ENCODE peak calls at places on chromosomes 5 and 9, in eight cellular contexts. One of them, this sample, is unnamed.

GRCh38 chr9:15160673-15161072 is 146.3 kb downstream of the TTC39B start:
- DNase-seq in left ventricle myocardium inferior: no peak
- DNase-seq in foreskin fibroblast: peak; percentile 78
- DNase-seq in thoracic aorta: no peak
- DNase-seq in neural crest cell: no peak
- DNase-seq in psoas muscle: no peak
- DNase-seq in GM12865: no peak
- DNase-seq in cardiac fibroblast: peak; percentile 48
- DNase-seq in this sample: no peak

GRCh38 chr9:30065888-30066287 is 2318.6 kb upstream of the ACO1 start:
- DNase-seq in thoracic aorta: no peak
- DNase-seq in cardiac fibroblast: no peak
- DNase-seq in psoas muscle: no peak
- DNase-seq in neural crest cell: no peak
- DNase-seq in left ventricle myocardium inferior: no peak
- DNase-seq in foreskin fibroblast: no peak
- DNase-seq in GM12865: no peak
- DNase-seq in this sample: no peak

GRCh38 chr9:93080406-93080805 is 15.6 kb upstream of the CARD19 start:
- DNase-seq in neural crest cell: no peak
- DNase-seq in GM12865: no peak
- DNase-seq in cardiac fibroblast: no peak
- DNase-seq in thoracic aorta: no peak
- DNase-seq in foreskin fibroblast: no peak
- DNase-seq in left ventricle myocardium inferior: no peak
- DNase-seq in psoas muscle: no peak
- DNase-seq in this sample: no peak

GRCh38 chr9:115814081-115814480 is 339.5 kb upstream of the PAPPA start:
- DNase-seq in psoas muscle: no peak
- DNase-seq in cardiac fibroblast: no peak
- DNase-seq in foreskin fibroblast: no peak
- DNase-seq in GM12865: no peak
- DNase-seq in left ventricle myocardium inferior: no peak
- DNase-seq in thoracic aorta: no peak
- DNase-seq in neural crest cell: no peak
- DNase-seq in this sample: no peak

GRCh38 chr9:34124103-34124502 is 2.4 kb downstream of the DCAF12 start:
- DNase-seq in thoracic aorta: no peak
- DNase-seq in neural crest cell: no peak
- DNase-seq in cardiac fibroblast: no peak
- DNase-seq in psoas muscle: no peak
- DNase-seq in foreskin fibroblast: no peak
- DNase-seq in GM12865: peak; percentile 16
- DNase-seq in left ventricle myocardium inferior: no peak
- DNase-seq in this sample: no peak

GRCh38 chr5:118592678-118593328 is 395.5 kb downstream of the DTWD2 start:
- DNase-seq in foreskin fibroblast: no peak
- DNase-seq in cardiac fibroblast: no peak
- DNase-seq in left ventricle myocardium inferior: no peak
- DNase-seq in GM12865: peak; percentile 18
- DNase-seq in neural crest cell: no peak
- DNase-seq in thoracic aorta: no peak
- DNase-seq in psoas muscle: no peak
- DNase-seq in this sample: no peak

GRCh38 chr5:96088676-96089075 is 127.0 kb upstream of the ELL2 start:
- DNase-seq in psoas muscle: no peak
- DNase-seq in neural crest cell: no peak
- DNase-seq in left ventricle myocardium inferior: no peak
- DNase-seq in thoracic aorta: no peak
- DNase-seq in cardiac fibroblast: no peak
- DNase-seq in foreskin fibroblast: no peak
- DNase-seq in GM12865: no peak
- DNase-seq in this sample: no peak

GRCh38 chr5:63375851-63376250 is 586.4 kb downstream of the HTR1A start:
- DNase-seq in thoracic aorta: no peak
- DNase-seq in neural crest cell: no peak
- DNase-seq in GM12865: no peak
- DNase-seq in psoas muscle: no peak
- DNase-seq in left ventricle myocardium inferior: no peak
- DNase-seq in foreskin fibroblast: no peak
- DNase-seq in cardiac fibroblast: no peak
- DNase-seq in this sample: no peak

GRCh38 chr9:79764377-79764776 is 192.6 kb downstream of the TLE4 start:
- DNase-seq in left ventricle myocardium inferior: no peak
- DNase-seq in foreskin fibroblast: peak; percentile 96
- DNase-seq in psoas muscle: no peak
- DNase-seq in GM12865: no peak
- DNase-seq in thoracic aorta: no peak
- DNase-seq in cardiac fibroblast: peak; percentile 90
- DNase-seq in neural crest cell: no peak
- DNase-seq in this sample: no peak

GRCh38 chr9:18568969-18569368 is 95.0 kb downstream of the ADAMTSL1 start:
- DNase-seq in neural crest cell: no peak
- DNase-seq in foreskin fibroblast: peak; percentile 74
- DNase-seq in left ventricle myocardium inferior: no peak
- DNase-seq in thoracic aorta: no peak
- DNase-seq in cardiac fibroblast: peak; percentile 21
- DNase-seq in GM12865: no peak
- DNase-seq in psoas muscle: no peak
- DNase-seq in this sample: no peak

GRCh38 chr5:71767661-71768060 is 48.6 kb downstream of the CARTPT start:
- DNase-seq in thoracic aorta: no peak
- DNase-seq in foreskin fibroblast: peak; percentile 19
- DNase-seq in neural crest cell: no peak
- DNase-seq in GM12865: no peak
- DNase-seq in cardiac fibroblast: peak; percentile 31
- DNase-seq in psoas muscle: no peak
- DNase-seq in left ventricle myocardium inferior: no peak
- DNase-seq in this sample: no peak

GRCh38 chr5:132480546-132481242 is 9.9 kb downstream of the IRF1 start:
- DNase-seq in left ventricle myocardium inferior: no peak
- DNase-seq in foreskin fibroblast: no peak
- DNase-seq in thoracic aorta: no peak
- DNase-seq in GM12865: peak; percentile 35
- DNase-seq in neural crest cell: no peak
- DNase-seq in cardiac fibroblast: no peak
- DNase-seq in psoas muscle: no peak
- DNase-seq in this sample: no peak

DNA sequence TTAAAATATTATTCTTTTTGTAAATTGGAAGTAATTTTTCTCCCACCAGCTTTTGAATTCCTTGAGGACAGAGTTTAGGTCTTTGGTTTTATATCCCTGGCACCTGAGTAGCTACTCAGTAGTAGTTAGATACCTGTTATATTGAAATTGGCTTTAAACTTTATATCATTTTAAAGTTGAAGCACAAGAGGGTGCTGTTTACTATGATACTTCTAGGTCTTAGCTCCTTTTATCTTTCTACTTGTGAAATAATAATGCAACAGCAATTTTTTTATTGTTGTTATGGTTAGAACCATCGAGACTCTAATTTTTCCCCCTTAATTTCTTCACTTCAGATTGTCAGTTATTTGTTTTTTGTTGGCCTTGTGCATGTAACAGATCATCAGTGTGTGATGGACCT is 46.3 kb downstream of the AP3S1 start:
- DNase-seq in psoas muscle: no peak
- DNase-seq in GM12865: no peak
- DNase-seq in left ventricle myocardium inferior: no peak
- DNase-seq in neural crest cell: no peak
- DNase-seq in cardiac fibroblast: peak; percentile 59
- DNase-seq in foreskin fibroblast: peak; percentile 35
- DNase-seq in thoracic aorta: no peak
- DNase-seq in this sample: no peak
- TF ChIP-seq CTCF in psoas muscle: peak; percentile 13
- TF ChIP-seq CTCF in GM12865: no peak
- TF ChIP-seq CTCF in left ventricle myocardium inferior: peak; percentile 30
- TF ChIP-seq CTCF in neural crest cell: no peak
- TF ChIP-seq CTCF in cardiac fibroblast: peak; percentile 11
- TF ChIP-seq CTCF in foreskin fibroblast: no peak
- TF ChIP-seq CTCF in thoracic aorta: no peak
- TF ChIP-seq CTCF in this sample: no peak

DNA sequence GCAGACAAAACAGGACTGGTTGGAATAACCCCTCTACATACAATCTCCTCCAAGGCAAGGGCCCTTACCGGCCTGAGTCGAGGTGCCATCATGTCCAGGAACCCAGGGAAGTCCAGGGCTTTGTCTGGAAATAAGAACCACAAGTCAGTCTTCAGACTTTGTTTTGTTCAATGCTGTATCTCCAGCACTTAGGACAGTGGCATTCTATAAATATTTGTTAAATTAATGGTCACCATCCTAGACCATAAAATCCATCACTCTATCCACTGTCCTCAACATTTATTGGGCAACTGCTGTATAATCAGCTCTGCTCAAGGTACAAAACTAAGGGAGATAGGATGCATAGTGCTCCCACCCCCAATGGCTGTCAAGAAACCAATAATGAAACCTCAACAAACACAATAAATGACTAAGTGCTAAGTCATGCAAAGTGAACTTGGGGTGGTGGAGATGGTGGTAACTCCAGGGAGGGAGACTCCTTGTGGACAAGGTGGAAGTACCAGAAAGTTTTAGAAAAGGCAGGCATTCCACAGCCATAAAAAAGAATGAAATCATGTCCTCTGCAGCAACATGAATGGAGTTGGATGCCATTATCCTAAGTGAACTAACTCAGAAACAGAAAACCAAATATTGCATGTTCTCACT is 5.0 kb downstream of the RELL2 start:
- DNase-seq in thoracic aorta: no peak
- DNase-seq in cardiac fibroblast: peak; percentile 75
- DNase-seq in neural crest cell: no peak
- DNase-seq in psoas muscle: no peak
- DNase-seq in foreskin fibroblast: peak; percentile 74
- DNase-seq in GM12865: peak; percentile 68
- DNase-seq in left ventricle myocardium inferior: no peak
- DNase-seq in this sample: peak; percentile 69
- TF ChIP-seq CTCF in thoracic aorta: no peak
- TF ChIP-seq CTCF in cardiac fibroblast: peak; percentile 43
- TF ChIP-seq CTCF in neural crest cell: no peak
- TF ChIP-seq CTCF in psoas muscle: no peak
- TF ChIP-seq CTCF in foreskin fibroblast: peak; percentile 53
- TF ChIP-seq CTCF in GM12865: peak; percentile 21
- TF ChIP-seq CTCF in left ventricle myocardium inferior: no peak
- TF ChIP-seq CTCF in this sample: no peak

DNA sequence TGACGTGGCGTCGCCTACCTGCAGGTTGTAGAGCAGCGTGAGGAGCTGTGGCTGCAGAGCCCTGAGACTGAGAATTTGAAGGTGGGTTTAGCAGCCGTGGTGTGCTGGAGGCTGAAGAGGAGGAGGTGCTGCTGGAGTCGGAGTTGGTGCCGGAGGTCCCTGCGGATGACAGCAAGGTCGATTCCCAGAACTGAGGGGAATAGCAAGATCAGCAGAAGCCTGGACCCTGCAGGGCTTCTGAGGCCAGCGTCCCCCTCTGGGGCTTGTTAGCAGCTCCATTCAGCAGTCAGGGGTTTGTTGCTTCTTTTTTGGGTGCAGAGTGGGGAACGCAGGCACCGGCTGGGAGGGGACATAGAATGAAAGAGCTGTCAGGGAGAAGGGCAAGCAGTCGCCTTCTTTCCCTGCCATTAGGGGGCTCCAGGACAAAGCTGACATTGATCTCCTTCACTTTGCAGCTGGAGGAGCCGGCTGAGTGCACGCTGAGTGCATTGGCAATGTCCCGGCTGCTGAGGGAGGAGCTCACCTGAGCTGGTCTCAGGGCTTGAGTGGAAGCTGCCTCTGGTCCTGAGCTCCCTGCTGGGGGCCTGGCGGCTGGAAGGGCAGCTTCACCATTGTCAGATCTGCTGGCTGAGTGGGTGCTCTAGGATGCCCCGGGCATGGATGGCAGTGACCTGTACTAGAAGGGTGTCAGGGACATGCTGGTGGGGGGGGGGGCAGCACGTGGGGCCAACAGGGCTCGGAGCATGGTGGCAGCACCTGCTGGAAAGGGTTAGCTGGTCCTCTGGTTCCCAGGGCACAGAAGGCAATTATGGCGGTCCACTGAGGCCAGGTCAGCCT is 20.8 kb downstream of the OBP2B start:
- DNase-seq in cardiac fibroblast: peak; percentile 11
- DNase-seq in left ventricle myocardium inferior: no peak
- DNase-seq in neural crest cell: peak; percentile 36
- DNase-seq in foreskin fibroblast: no peak
- DNase-seq in thoracic aorta: no peak
- DNase-seq in psoas muscle: no peak
- DNase-seq in GM12865: peak; percentile 29
- DNase-seq in this sample: peak; percentile 57
- TF ChIP-seq CTCF in cardiac fibroblast: peak; percentile 20
- TF ChIP-seq CTCF in left ventricle myocardium inferior: peak; percentile 43
- TF ChIP-seq CTCF in neural crest cell: peak; percentile 54
- TF ChIP-seq CTCF in foreskin fibroblast: peak; percentile 6
- TF ChIP-seq CTCF in thoracic aorta: no peak
- TF ChIP-seq CTCF in psoas muscle: no peak
- TF ChIP-seq CTCF in GM12865: peak; percentile 17
- TF ChIP-seq CTCF in this sample: no peak

DNA sequence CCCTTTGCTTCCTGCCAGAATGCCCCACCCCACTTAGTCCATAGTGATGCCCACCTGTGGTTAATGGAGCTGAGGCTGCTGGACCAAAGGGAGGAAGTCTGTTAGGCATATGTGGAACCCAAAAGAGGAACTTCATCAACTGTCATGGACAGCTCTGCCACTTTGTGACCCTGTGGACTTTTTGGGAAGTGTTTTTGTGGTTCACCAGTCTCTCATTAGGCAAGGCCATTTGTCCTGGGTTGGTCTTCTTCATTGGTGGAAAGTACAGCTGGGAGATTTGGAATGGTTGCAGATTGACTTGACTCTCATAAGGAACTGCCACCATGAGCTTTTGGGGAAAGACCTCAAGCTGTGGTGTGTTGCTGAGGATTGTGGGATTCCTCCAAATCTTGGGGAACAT is 31.9 kb upstream of the IL12B start:
- DNase-seq in GM12865: no peak
- DNase-seq in thoracic aorta: no peak
- DNase-seq in psoas muscle: no peak
- DNase-seq in cardiac fibroblast: no peak
- DNase-seq in left ventricle myocardium inferior: no peak
- DNase-seq in neural crest cell: no peak
- DNase-seq in foreskin fibroblast: no peak
- DNase-seq in this sample: no peak
- TF ChIP-seq CTCF in GM12865: no peak
- TF ChIP-seq CTCF in thoracic aorta: no peak
- TF ChIP-seq CTCF in psoas muscle: no peak
- TF ChIP-seq CTCF in cardiac fibroblast: no peak
- TF ChIP-seq CTCF in left ventricle myocardium inferior: no peak
- TF ChIP-seq CTCF in neural crest cell: no peak
- TF ChIP-seq CTCF in foreskin fibroblast: no peak
- TF ChIP-seq CTCF in this sample: no peak

This sample was measured in GM13976.